ENCODE peak calls at places on chromosomes 16 and 17, in six cellular contexts. I is activated T-cell treated with anti-CD3 and anti-CD28 coated beads, Interleukin-2, amount 50 U/mL, for 4 hours; A is cerebellum; N is T-helper 2 cell; E is H9; Q is cardiac fibroblast. S is an unnamed sample.

GRCh38 chr17:21275579-21276339 is 8.8 kb upstream of the MAP2K3 start:
- DNase-seq in Q (peak; percentile 75), E (peak; percentile 96), N (peak; percentile 91), I (peak; percentile 97), A (peak; percentile 97), S (peak; percentile 98)

GRCh38 chr17:39665642-39666221 is 583 bp downstream of the TCAP start:
- DNase-seq in N (no peak), E (peak; percentile 64), Q (no peak), I (no peak), A (no peak), S (no peak)

GRCh38 chr17:65103896-65104295 is 33.3 kb upstream of the RGS9 start:
- DNase-seq in Q (peak; percentile 56), N (no peak), A (no peak), I (no peak), E (no peak), S (no peak)

GRCh38 chr16:11234884-11235702 is 20.9 kb downstream of the SOCS1 start:
- DNase-seq in E (no peak), I (no peak), A (no peak), Q (peak; percentile 13), N (no peak), S (no peak)

GRCh38 chr17:74519951-74520553 is 11.2 kb downstream of the CD300LB start:
- DNase-seq in N (no peak), Q (no peak), I (no peak), A (no peak), E (no peak), S (no peak)

GRCh38 chr17:72025113-72025512 is 95.7 kb upstream of the SOX9 start:
- DNase-seq in I (no peak), E (no peak), Q (no peak), A (no peak), N (no peak), S (no peak)

GRCh38 chr16:68951991-68952877 is 108.9 kb downstream of the TANGO6 start:
- DNase-seq in I (no peak), A (no peak), N (no peak), E (no peak), Q (peak; percentile 31), S (no peak)

GRCh38 chr17:2279707-2280106 is 23.9 kb downstream of the SMG6 start:
- DNase-seq in I (no peak), N (no peak), Q (no peak), A (no peak), E (no peak), S (no peak)

GRCh38 chr17:57645950-57646686 is 99.0 kb downstream of the CCDC182 start:
- DNase-seq in Q (no peak), A (no peak), I (no peak), E (no peak), N (no peak), S (no peak)

GRCh38 chr16:49834496-49835009 is 21.4 kb downstream of the ZNF423 start:
- DNase-seq in Q (peak; percentile 22), A (no peak), E (no peak), I (no peak), N (no peak), S (no peak)

GRCh38 chr17:8237886-8238285 is 10.0 kb downstream of the CTC1 start:
- DNase-seq in I (no peak), Q (no peak), A (no peak), N (no peak), E (no peak), S (no peak)

GRCh38 chr17:60804831-60805230 is 127.2 kb downstream of the BCAS3 start:
- DNase-seq in I (no peak), N (no peak), Q (no peak), A (no peak), E (no peak), S (no peak)

S was measured in activated naive CD4-positive, alpha-beta T cell treated with anti-CD3 and anti-CD28 coated beads, Interleukin-2, amount 50 U/mL, for 16 hours.